ENCODE peak calls at places on chromosomes 6 and 20, in seven cellular contexts. O, C, D, X, P, V and R are unnamed samples.

GRCh38 chr6:52537001-52537753 is 39.7 kb downstream of the TRAM2 start:
- DNase-seq in O (no peak), P (no peak), C (peak; percentile 92), V (no peak), X (peak; percentile 57), D (no peak), R (no peak)

GRCh38 chr20:57450419-57450818 is 59.2 kb downstream of the RBM38 start:
- DNase-seq in C (peak; percentile 71), X (peak; percentile 13), P (no peak), O (peak; percentile 87), D (no peak), V (peak; percentile 43), R (no peak)

GRCh38 chr6:12062605-12063004 is 50.5 kb downstream of the HIVEP1 start:
- DNase-seq in P (no peak), V (no peak), O (no peak), C (no peak), X (no peak), D (no peak), R (no peak)

GRCh38 chr6:17574871-17575560 is 25.1 kb upstream of the FAM8A1 start:
- DNase-seq in O (no peak), P (no peak), D (no peak), V (no peak), C (no peak), X (peak; percentile 93), R (no peak)

GRCh38 chr20:52601295-52601971 is 370.7 kb upstream of the TSHZ2 start:
- DNase-seq in P (no peak), C (no peak), X (no peak), V (no peak), D (no peak), O (no peak), R (no peak)

GRCh38 chr20:51211191-51211590 is 188.3 kb upstream of the KCNG1 start:
- DNase-seq in C (no peak), O (no peak), V (no peak), X (no peak), D (no peak), P (no peak), R (no peak)

GRCh38 chr6:170128346-170128745 is 162.5 kb downstream of the DLL1 start:
- DNase-seq in V (no peak), C (no peak), P (no peak), D (no peak), O (peak; percentile 12), X (no peak), R (no peak)

GRCh38 chr6:151160869-151161268 is 78.9 kb upstream of the AKAP12 start:
- DNase-seq in X (no peak), D (no peak), P (no peak), V (peak; percentile 87), C (no peak), O (no peak), R (no peak)

GRCh38 chr6:42781546-42781810 is 374 bp upstream of the BICRAL start:
- DNase-seq in X (peak; percentile 30), D (no peak), C (no peak), P (no peak), O (no peak), V (no peak), R (no peak)

GRCh38 chr20:38523697-38524096 is 51.1 kb downstream of the RALGAPB start:
- DNase-seq in X (peak; percentile 65), P (no peak), D (no peak), C (no peak), O (no peak), V (no peak), R (no peak)

GRCh38 chr6:6494677-6495076 is 93.8 kb upstream of the LY86 start:
- DNase-seq in V (peak; percentile 39), X (no peak), D (no peak), O (peak; percentile 77), P (no peak), C (peak; percentile 45), R (peak; percentile 37)

GRCh38 chr6:33103776-33104175 is 28.0 kb downstream of the HLA-DPB1 start:
- DNase-seq in P (no peak), C (no peak), X (no peak), O (no peak), V (no peak), D (no peak), R (no peak)

GRCh38 chr20:1876217-1876921 is 18.8 kb upstream of the SIRPA start:
- DNase-seq in C (no peak), P (no peak), D (no peak), V (no peak), X (no peak), O (no peak), R (no peak)

GRCh38 chr6:18019539-18020534 is 32.4 kb upstream of the KIF13A start:
- DNase-seq in O (no peak), X (no peak), V (no peak), C (no peak), D (no peak), P (no peak), R (no peak)

GRCh38 chr6:105628156-105628860 is 225.4 kb upstream of the PREP start:
- DNase-seq in X (no peak), C (no peak), P (no peak), D (no peak), O (no peak), V (no peak), R (no peak)

GRCh38 chr20:48875914-48876240 is 45.6 kb upstream of the ARFGEF2 start:
- DNase-seq in O (no peak), D (no peak), P (no peak), C (no peak), X (no peak), V (no peak), R (no peak)

GRCh38 chr6:31597006-31597405 is 4.2 kb upstream of the NCR3 start:
- DNase-seq in X (peak; percentile 31), D (no peak), V (no peak), C (no peak), P (no peak), O (no peak), R (no peak)

GRCh38 chr6:8215631-8216030 is 113.3 kb upstream of the EEF1E1 start:
- DNase-seq in V (no peak), D (no peak), X (peak; percentile 64), C (no peak), O (no peak), P (no peak), R (no peak)

GRCh38 chr6:73964455-73964854 is 268.5 kb downstream of the CD109 start:
- DNase-seq in V (no peak), O (no peak), P (no peak), D (no peak), X (no peak), C (no peak), R (no peak)